ENCODE peak calls at places on chromosomes 3 and 15, in nine cellular contexts. One of them, this sample, is unnamed.

GRCh38 chr15:34013746-34014145 is 25.3 kb downstream of the AVEN start:
- DNase-seq in sciatic nerve: no peak
- DNase-seq in choroid plexus epithelial cell: no peak
- DNase-seq in lower leg skin: no peak
- DNase-seq in caudate nucleus: no peak
- DNase-seq in stimulated activated CD8-positive, alpha-beta memory T cell treated with anti-CD3 and anti-CD28 coated beads, Interleukin-2, amount 100 ng/mL, for 48 hours: no peak
- DNase-seq in GM06990: no peak
- DNase-seq in glutamatergic neuron: no peak
- DNase-seq in SHP77 treated with DMSO at 0.1 percent for 48 hours: no peak
- DNase-seq in this sample: no peak

GRCh38 chr3:127038476-127038875 is 55.6 kb downstream of the PLXNA1 start:
- DNase-seq in lower leg skin: no peak
- DNase-seq in glutamatergic neuron: no peak
- DNase-seq in caudate nucleus: no peak
- DNase-seq in SHP77 treated with DMSO at 0.1 percent for 48 hours: no peak
- DNase-seq in sciatic nerve: peak
- DNase-seq in stimulated activated CD8-positive, alpha-beta memory T cell treated with anti-CD3 and anti-CD28 coated beads, Interleukin-2, amount 100 ng/mL, for 48 hours: no peak
- DNase-seq in GM06990: no peak
- DNase-seq in choroid plexus epithelial cell: no peak
- DNase-seq in this sample: no peak

GRCh38 chr3:177574232-177574856 is 377.1 kb upstream of the TBL1XR1 start:
- DNase-seq in stimulated activated CD8-positive, alpha-beta memory T cell treated with anti-CD3 and anti-CD28 coated beads, Interleukin-2, amount 100 ng/mL, for 48 hours: no peak
- DNase-seq in glutamatergic neuron: peak
- DNase-seq in SHP77 treated with DMSO at 0.1 percent for 48 hours: peak
- DNase-seq in caudate nucleus: no peak
- DNase-seq in lower leg skin: no peak
- DNase-seq in GM06990: no peak
- DNase-seq in choroid plexus epithelial cell: peak
- DNase-seq in sciatic nerve: peak
- DNase-seq in this sample: peak

GRCh38 chr3:72452745-72453144 is 395.5 kb downstream of the SHQ1 start:
- DNase-seq in stimulated activated CD8-positive, alpha-beta memory T cell treated with anti-CD3 and anti-CD28 coated beads, Interleukin-2, amount 100 ng/mL, for 48 hours: no peak
- DNase-seq in lower leg skin: no peak
- DNase-seq in glutamatergic neuron: no peak
- DNase-seq in caudate nucleus: no peak
- DNase-seq in choroid plexus epithelial cell: no peak
- DNase-seq in sciatic nerve: no peak
- DNase-seq in SHP77 treated with DMSO at 0.1 percent for 48 hours: no peak
- DNase-seq in GM06990: no peak
- DNase-seq in this sample: no peak

GRCh38 chr3:106104078-106104477 is 235.3 kb upstream of the CBLB start:
- DNase-seq in caudate nucleus: no peak
- DNase-seq in SHP77 treated with DMSO at 0.1 percent for 48 hours: no peak
- DNase-seq in glutamatergic neuron: no peak
- DNase-seq in choroid plexus epithelial cell: no peak
- DNase-seq in GM06990: no peak
- DNase-seq in lower leg skin: no peak
- DNase-seq in sciatic nerve: no peak
- DNase-seq in stimulated activated CD8-positive, alpha-beta memory T cell treated with anti-CD3 and anti-CD28 coated beads, Interleukin-2, amount 100 ng/mL, for 48 hours: no peak
- DNase-seq in this sample: no peak

GRCh38 chr3:98525494-98525893 is 2.8 kb upstream of the CLDND1 start:
- DNase-seq in glutamatergic neuron: no peak
- DNase-seq in sciatic nerve: no peak
- DNase-seq in lower leg skin: no peak
- DNase-seq in stimulated activated CD8-positive, alpha-beta memory T cell treated with anti-CD3 and anti-CD28 coated beads, Interleukin-2, amount 100 ng/mL, for 48 hours: no peak
- DNase-seq in GM06990: no peak
- DNase-seq in SHP77 treated with DMSO at 0.1 percent for 48 hours: no peak
- DNase-seq in caudate nucleus: no peak
- DNase-seq in choroid plexus epithelial cell: no peak
- DNase-seq in this sample: no peak

GRCh38 chr15:67148196-67148701 is 82.8 kb downstream of the SMAD3 start:
- DNase-seq in SHP77 treated with DMSO at 0.1 percent for 48 hours: no peak
- DNase-seq in glutamatergic neuron: no peak
- DNase-seq in lower leg skin: no peak
- DNase-seq in sciatic nerve: peak
- DNase-seq in GM06990: no peak
- DNase-seq in stimulated activated CD8-positive, alpha-beta memory T cell treated with anti-CD3 and anti-CD28 coated beads, Interleukin-2, amount 100 ng/mL, for 48 hours: no peak
- DNase-seq in choroid plexus epithelial cell: peak
- DNase-seq in caudate nucleus: no peak
- DNase-seq in this sample: no peak

GRCh38 chr3:114035146-114035545 is 21.2 kb downstream of the CCDC191 start:
- DNase-seq in stimulated activated CD8-positive, alpha-beta memory T cell treated with anti-CD3 and anti-CD28 coated beads, Interleukin-2, amount 100 ng/mL, for 48 hours: no peak
- DNase-seq in choroid plexus epithelial cell: peak
- DNase-seq in lower leg skin: no peak
- DNase-seq in GM06990: no peak
- DNase-seq in SHP77 treated with DMSO at 0.1 percent for 48 hours: no peak
- DNase-seq in glutamatergic neuron: no peak
- DNase-seq in caudate nucleus: no peak
- DNase-seq in sciatic nerve: no peak
- DNase-seq in this sample: no peak

GRCh38 chr3:114718897-114719208 is 425.0 kb downstream of the TIGIT start:
- DNase-seq in SHP77 treated with DMSO at 0.1 percent for 48 hours: no peak
- DNase-seq in sciatic nerve: no peak
- DNase-seq in GM06990: no peak
- DNase-seq in lower leg skin: no peak
- DNase-seq in caudate nucleus: no peak
- DNase-seq in choroid plexus epithelial cell: no peak
- DNase-seq in glutamatergic neuron: no peak
- DNase-seq in stimulated activated CD8-positive, alpha-beta memory T cell treated with anti-CD3 and anti-CD28 coated beads, Interleukin-2, amount 100 ng/mL, for 48 hours: no peak
- DNase-seq in this sample: no peak